ENCODE peak calls at places on chromosomes 16 and 17, in ten cellular contexts. X is SW480; Z is GM12878; A is progenitor cell of endocrine pancreas; G is effector memory CD4-positive, alpha-beta T cell; Y is NCI-H1048; L is ecto neural progenitor cell; D is HAP-1; T is esophagus squamous epithelium; S is HS-5. J is an unnamed sample.

GRCh38 chr17:55344514-55344997 is 77.1 kb downstream of the MMD start:
- DNase-seq in S (no peak), Y (no peak), L (no peak), D (no peak), X (no peak), A (no peak), G (no peak), Z (no peak), T (no peak), J (no peak)

GRCh38 chr17:29577009-29577777 is 8.7 kb downstream of the TP53I13 start:
- DNase-seq in L (no peak), S (no peak), G (no peak), Z (no peak), T (no peak), X (no peak), D (no peak), Y (no peak), A (no peak), J (no peak)

GRCh38 chr17:50865060-50865867 is 890 bp downstream of the TOB1 start:
- DNase-seq in A (peak), T (no peak), S (no peak), L (peak), X (peak), D (peak), Y (no peak), Z (no peak), G (peak), J (peak)

GRCh38 chr17:27996157-27997043 is 46.1 kb upstream of the NLK start:
- DNase-seq in L (no peak), D (no peak), G (no peak), S (no peak), Z (no peak), Y (no peak), A (no peak), X (no peak), T (no peak), J (no peak)

GRCh38 chr16:84817613-84818012 is 2.2 kb upstream of the CRISPLD2 start:
- DNase-seq in D (no peak), A (no peak), Y (no peak), L (no peak), T (no peak), G (no peak), X (no peak), Z (no peak), S (no peak), J (no peak)

GRCh38 chr16:52613508-52613907 is 66.6 kb upstream of the TOX3 start:
- DNase-seq in Z (no peak), D (no peak), L (no peak), A (no peak), S (no peak), X (no peak), Y (no peak), T (no peak), G (no peak), J (no peak)

GRCh38 chr16:84245933-84246678 is 6.3 kb upstream of the KCNG4 start:
- DNase-seq in Y (no peak), T (no peak), D (no peak), Z (no peak), L (no peak), G (no peak), A (no peak), X (no peak), S (no peak), J (no peak)

GRCh38 chr16:4892356-4893102 is 44.4 kb downstream of the PPL start:
- DNase-seq in S (no peak), D (no peak), T (no peak), G (no peak), L (no peak), Z (no peak), Y (no peak), A (no peak), X (no peak), J (no peak)

GRCh38 chr16:11499295-11500089 is 87.2 kb downstream of the LITAF start:
- DNase-seq in L (no peak), Z (no peak), S (no peak), T (no peak), Y (no peak), G (no peak), D (no peak), X (peak), A (no peak), J (peak)

GRCh38 chr16:81767987-81768592 is 11.0 kb upstream of the PLCG2 start:
- DNase-seq in Z (no peak), S (no peak), D (no peak), A (no peak), X (no peak), G (no peak), Y (no peak), T (no peak), L (no peak), J (peak)

GRCh38 chr16:7400117-7400890 is 67.7 kb downstream of the RBFOX1 start:
- DNase-seq in A (no peak), Y (no peak), L (no peak), X (no peak), Z (no peak), D (no peak), T (no peak), S (no peak), G (no peak), J (no peak)

GRCh38 chr17:55053855-55054254 is 85.3 kb downstream of the STXBP4 start:
- DNase-seq in T (no peak), G (no peak), X (peak), D (no peak), S (no peak), Z (no peak), L (no peak), Y (no peak), A (no peak), J (peak)

GRCh38 chr17:82985973-82986372 is 93.4 kb upstream of the METRNL start:
- DNase-seq in G (peak), X (peak), T (no peak), Y (no peak), S (no peak), D (no peak), L (peak), Z (no peak), A (no peak), J (no peak)

GRCh38 chr16:50644730-50645129 is 36.4 kb downstream of the SNX20 start:
- DNase-seq in A (no peak), T (no peak), G (no peak), S (no peak), Z (no peak), X (no peak), Y (no peak), D (no peak), L (no peak), J (no peak)

GRCh38 chr16:3058173-3059030 is 7.0 kb upstream of the IL32 start:
- DNase-seq in G (peak), D (no peak), A (peak), X (no peak), Y (no peak), T (no peak), Z (no peak), L (no peak), S (no peak), J (peak)

GRCh38 chr16:77548766-77549165 is 113.9 kb upstream of the ADAMTS18 start:
- DNase-seq in Y (no peak), A (no peak), D (no peak), L (no peak), G (no peak), T (no peak), Z (no peak), X (no peak), S (peak), J (no peak)

J was measured in HT-29.